ENCODE peak calls at places on chromosomes 16 and 17, in four cellular contexts. E is HEK293T, I is WTC11, N is K562. C is an unnamed sample.

GRCh38 chr17:54760836-54761235 is 139.8 kb upstream of the TOM1L1 start:
- DNase-seq in E (no peak), I (no peak), N (no peak), C (no peak)

GRCh38 chr16:88453621-88454314 is 688 bp downstream of the ZFPM1 start:
- DNase-seq in E (no peak), I (no peak), N (peak), C (no peak)

GRCh38 chr17:55588858-55589257 is 77.6 kb upstream of the SMIM36 start:
- DNase-seq in E (no peak), I (no peak), N (no peak), C (no peak)

GRCh38 chr17:6556121-6557039 is at the start of gene PITPNM3:
- DNase-seq in E (peak), I (peak), N (peak), C (no peak)

GRCh38 chr17:48429638-48430586 is at the start of gene SKAP1:
- DNase-seq in E (no peak), I (peak), N (no peak), C (no peak)

GRCh38 chr17:77354721-77355455 is 214.1 kb downstream of the SEC14L1 start:
- DNase-seq in E (peak), I (no peak), N (no peak), C (peak)

GRCh38 chr17:76390003-76390421 is 5.6 kb downstream of the SPHK1 start:
- DNase-seq in E (no peak), I (peak), N (no peak), C (peak)

GRCh38 chr17:41382396-41382795 is 290 bp upstream of the KRT34 start:
- DNase-seq in E (no peak), I (no peak), N (no peak), C (no peak)

GRCh38 chr17:67440311-67441051 is 63.4 kb downstream of the PITPNC1 start:
- DNase-seq in E (no peak), I (no peak), N (no peak), C (no peak)

GRCh38 chr17:72266099-72266852 is 145.5 kb downstream of the SOX9 start:
- DNase-seq in E (no peak), I (no peak), N (no peak), C (no peak)

GRCh38 chr16:88619859-88620655 is 18.3 kb upstream of the IL17C start:
- DNase-seq in E (no peak), I (no peak), N (no peak), C (no peak)

GRCh38 chr17:80918731-80919130 is 72.9 kb upstream of the CHMP6 start:
- DNase-seq in E (no peak), I (no peak), N (no peak), C (no peak)

GRCh38 chr17:37158290-37158689 is 209.5 kb downstream of the AATF start:
- DNase-seq in E (no peak), I (no peak), N (no peak), C (no peak)

GRCh38 chr17:82927311-82927660 is 87.5 kb upstream of the ZNF750 start:
- DNase-seq in E (no peak), I (no peak), N (no peak), C (no peak)

GRCh38 chr16:68539704-68540370 is 746 bp downstream of the ZFP90 start:
- DNase-seq in E (no peak), I (peak), N (no peak), C (no peak)

GRCh38 chr16:61576476-61576875 is 459.8 kb downstream of the CDH8 start:
- DNase-seq in E (no peak), I (no peak), N (no peak), C (no peak)

GRCh38 chr17:15516150-15516549 is 47.1 kb downstream of the TVP23C start:
- DNase-seq in E (no peak), I (no peak), N (no peak), C (no peak)

GRCh38 chr16:23074423-23074822 is 74.8 kb downstream of the USP31 start:
- DNase-seq in E (no peak), I (no peak), N (no peak), C (no peak)

GRCh38 chr17:7977805-7978204 is 24.6 kb upstream of the GUCY2D start:
- DNase-seq in E (no peak), I (no peak), N (no peak), C (no peak)

GRCh38 chr16:51553314-51553713 is 402.2 kb upstream of the SALL1 start:
- DNase-seq in E (no peak), I (no peak), N (no peak), C (no peak)

GRCh38 chr16:23114131-23114904 is 34.9 kb downstream of the USP31 start:
- DNase-seq in E (no peak), I (no peak), N (no peak), C (no peak)

GRCh38 chr17:63775420-63775819 is 1.4 kb downstream of the DDX42 start:
- DNase-seq in E (no peak), I (no peak), N (no peak), C (no peak)

DNA sequence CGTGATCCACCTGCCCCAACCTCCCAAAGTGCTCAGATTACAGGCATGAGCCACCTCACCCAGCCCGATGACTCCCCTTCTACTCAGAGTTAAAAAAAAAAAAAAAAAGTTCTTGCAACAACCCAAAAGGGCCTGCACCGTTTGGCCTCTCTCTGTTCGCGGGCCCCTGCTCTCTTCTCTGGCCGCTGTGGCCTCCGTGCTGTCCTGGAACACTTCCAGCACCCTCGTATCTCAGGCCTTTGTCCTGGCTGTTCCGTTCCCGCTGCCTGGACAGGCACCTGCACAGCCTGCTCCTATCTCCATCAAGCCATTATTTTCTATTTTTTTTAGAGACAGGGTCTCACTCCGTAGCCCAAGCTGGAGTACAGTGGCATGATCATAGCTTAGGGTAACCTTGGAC is 10.8 kb downstream of the MYO1C start:
- DNase-seq in E (no peak), I (no peak), N (no peak), C (no peak)
- TF ChIP-seq ELF4 in E (no peak), I (no peak), N (no peak), C (no peak)

DNA sequence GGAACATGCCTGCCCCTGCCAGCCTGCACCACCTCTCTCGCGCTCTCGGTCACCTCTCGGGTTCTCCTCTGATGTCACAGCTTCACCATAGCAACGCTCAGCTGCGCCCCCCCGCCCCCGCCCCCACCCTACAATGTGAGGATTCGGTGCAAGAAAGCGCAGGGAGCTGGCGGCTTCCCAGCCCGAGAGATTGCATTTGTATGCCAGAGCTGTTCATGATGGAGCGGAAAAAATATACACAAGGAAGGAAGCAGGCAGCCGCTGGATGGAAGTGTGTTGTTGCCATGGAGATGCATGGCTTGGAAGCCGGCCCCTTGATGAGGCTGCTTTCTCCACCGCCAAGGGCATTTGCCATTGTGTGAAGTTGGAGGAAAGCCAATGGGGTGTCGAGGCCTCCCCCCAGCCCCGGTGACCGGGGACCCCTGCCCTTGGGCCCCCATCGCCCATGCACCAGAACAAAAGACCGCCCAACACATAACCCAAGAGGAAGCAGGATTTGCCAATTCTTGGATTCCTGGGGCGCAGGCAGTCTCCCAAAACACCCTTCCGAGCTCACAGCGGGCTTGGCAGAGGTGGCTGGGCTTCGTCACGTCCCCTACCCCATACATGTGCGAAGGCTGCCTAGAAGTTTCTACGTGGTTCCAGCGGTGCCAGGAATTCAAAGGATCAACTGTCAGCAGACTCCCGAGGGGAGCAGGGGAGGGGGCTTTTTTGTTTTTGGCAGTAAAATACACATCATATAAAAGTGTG is 81.0 kb upstream of the PLCG2 start:
- DNase-seq in E (no peak), I (no peak), N (no peak), C (no peak)
- TF ChIP-seq ELF4 in E (no peak), I (no peak), N (no peak), C (no peak)

DNA sequence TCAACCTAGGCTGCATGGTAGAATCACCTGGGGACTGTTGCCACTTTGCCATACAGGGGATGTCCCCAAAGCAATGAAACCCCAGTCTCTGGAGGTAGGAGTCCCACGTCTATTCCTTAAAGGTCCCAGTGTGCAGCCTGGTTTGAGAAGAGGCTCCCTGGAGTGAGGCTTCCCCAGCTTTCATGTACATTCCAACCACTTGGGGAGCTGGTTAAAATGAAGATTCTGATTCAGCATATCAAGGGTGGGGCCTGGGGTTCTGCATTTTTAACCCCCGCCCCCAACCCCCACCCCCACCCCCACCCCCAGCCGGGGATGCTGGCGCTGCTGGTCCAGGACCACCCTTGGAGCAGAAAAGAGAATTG is 241.2 kb downstream of the FOXL1 start:
- DNase-seq in E (no peak), I (no peak), N (no peak), C (no peak)
- TF ChIP-seq ELF4 in E (no peak), I (no peak), N (no peak), C (no peak)

DNA sequence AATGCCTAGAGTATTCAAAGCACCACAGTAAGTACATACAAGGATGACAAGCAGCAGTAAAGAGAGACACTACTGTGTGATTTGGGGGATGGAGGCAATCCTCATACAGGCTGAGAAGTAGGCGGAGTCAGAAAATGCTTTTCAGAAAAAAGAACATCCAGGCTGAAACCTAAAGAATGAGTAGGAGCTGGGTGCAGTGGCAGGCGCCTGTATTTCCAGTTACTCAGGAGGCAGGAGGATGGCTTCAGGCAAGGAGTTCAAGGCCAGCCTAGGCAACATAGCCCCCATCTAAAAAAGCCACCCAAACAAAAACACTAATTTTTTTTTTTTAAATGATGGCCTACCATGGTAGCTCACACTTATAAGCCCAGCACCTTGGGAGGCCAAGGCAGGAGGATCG is 10.3 kb downstream of the KANSL1 start:
- DNase-seq in E (no peak), I (no peak), N (peak), C (no peak)
- TF ChIP-seq ELF4 in E (no peak), I (no peak), N (no peak), C (no peak)